ENCODE peak calls at places on chromosomes 11 and 22, in seven cellular contexts. S is naive thymus-derived CD8-positive, alpha-beta T cell; B is fibroblast of the conjunctiva; Z is type B pancreatic cell; J is IMR-90; V is T47D; W is progenitor cell of endocrine pancreas. G is an unnamed sample.

GRCh38 chr11:90919332-90919731 is 696.5 kb upstream of the CHORDC1 start:
- DNase-seq in S (no peak), B (no peak), Z (no peak), J (no peak), V (no peak), W (no peak), G (no peak)

GRCh38 chr11:32103941-32104340 is 13.1 kb downstream of the RCN1 start:
- DNase-seq in S (no peak), B (no peak), Z (no peak), J (no peak), V (no peak), W (no peak), G (no peak)

GRCh38 chr11:131600591-131600990 is 230.2 kb downstream of the NTM start:
- DNase-seq in S (no peak), B (no peak), Z (no peak), J (no peak), V (no peak), W (no peak), G (no peak)

GRCh38 chr11:107397357-107397756 is 60.3 kb downstream of the CWF19L2 start:
- DNase-seq in S (no peak), B (no peak), Z (no peak), J (no peak), V (no peak), W (no peak), G (peak; percentile 7)

GRCh38 chr22:29683536-29683935 is 36.3 kb upstream of the CABP7 start:
- DNase-seq in S (no peak), B (no peak), Z (no peak), J (no peak), V (no peak), W (no peak), G (no peak)

GRCh38 chr22:33785283-33785991 is 134.8 kb downstream of the LARGE1 start:
- DNase-seq in S (no peak), B (no peak), Z (no peak), J (peak; percentile 88), V (no peak), W (no peak), G (no peak)

GRCh38 chr22:28441720-28442263 is 237.8 kb downstream of the TTC28 start:
- DNase-seq in S (no peak), B (peak; percentile 21), Z (no peak), J (no peak), V (no peak), W (no peak), G (no peak)

GRCh38 chr22:37865510-37865909 is 16.3 kb downstream of the EIF3L start:
- DNase-seq in S (no peak), B (no peak), Z (no peak), J (no peak), V (no peak), W (no peak), G (no peak)

GRCh38 chr11:132312616-132313210 is 942.3 kb downstream of the NTM start:
- DNase-seq in S (no peak), B (peak; percentile 1), Z (no peak), J (peak; percentile 46), V (no peak), W (no peak), G (no peak)

GRCh38 chr11:125236072-125236825 is 71.7 kb downstream of the PKNOX2 start:
- DNase-seq in S (no peak), B (no peak), Z (no peak), J (no peak), V (peak; percentile 53), W (no peak), G (no peak)

GRCh38 chr11:80144932-80145612 is 704.2 kb upstream of the TENM4 start:
- DNase-seq in S (no peak), B (no peak), Z (no peak), J (no peak), V (no peak), W (no peak), G (no peak)

GRCh38 chr11:75467311-75467710 is 34.3 kb upstream of the KLHL35 start:
- DNase-seq in S (no peak), B (no peak), Z (no peak), J (no peak), V (no peak), W (no peak), G (no peak)

GRCh38 chr11:125382211-125382807 is 113.8 kb downstream of the FEZ1 start:
- DNase-seq in S (no peak), B (no peak), Z (no peak), J (no peak), V (no peak), W (no peak), G (no peak)

GRCh38 chr11:67163006-67163405 is 43.9 kb downstream of the KDM2A start:
- DNase-seq in S (no peak), B (no peak), Z (no peak), J (no peak), V (no peak), W (no peak), G (no peak)

GRCh38 chr11:70270877-70271634 is 566 bp downstream of the PPFIA1 start:
- DNase-seq in S (peak; percentile 36), B (no peak), Z (no peak), J (peak; percentile 65), V (peak; percentile 60), W (peak; percentile 42), G (peak; percentile 48)

GRCh38 chr11:94325681-94326080 is 21.3 kb downstream of the IZUMO1R start:
- DNase-seq in S (no peak), B (no peak), Z (no peak), J (peak; percentile 19), V (no peak), W (peak; percentile 25), G (no peak)

GRCh38 chr11:47991266-47991830 is 11.0 kb downstream of the PTPRJ start:
- DNase-seq in S (no peak), B (no peak), Z (no peak), J (no peak), V (peak; percentile 52), W (no peak), G (peak; percentile 85)